ENCODE peak calls at places on chromosomes 12 and 14, in five cellular contexts. Y is osteocyte, O is fibroblast of pulmonary artery, N is A549, H is HL-60. D is an unnamed sample.

GRCh38 chr14:65791551-65791981 is 379.0 kb downstream of the FUT8 start:
- DNase-seq in Y (no peak), O (peak), N (peak), H (no peak), D (peak)

GRCh38 chr14:57403521-57403864 is 13.1 kb downstream of the NAA30 start:
- DNase-seq in Y (no peak), O (no peak), N (no peak), H (no peak), D (no peak)

GRCh38 chr12:110266980-110267620 is 13.9 kb upstream of the ATP2A2 start:
- DNase-seq in Y (peak), O (peak), N (peak), H (peak), D (no peak)

GRCh38 chr12:121535150-121536057 is 45.4 kb downstream of the KDM2B start:
- DNase-seq in Y (no peak), O (no peak), N (no peak), H (no peak), D (no peak)

GRCh38 chr12:65561798-65562382 is 262.4 kb upstream of the HMGA2 start:
- DNase-seq in Y (no peak), O (peak), N (no peak), H (no peak), D (no peak)

GRCh38 chr14:71004481-71004880 is 97.2 kb downstream of the PCNX1 start:
- DNase-seq in Y (no peak), O (no peak), N (no peak), H (no peak), D (no peak)

GRCh38 chr12:12684375-12685106 is 11.4 kb downstream of the GPR19 start:
- DNase-seq in Y (no peak), O (peak), N (peak), H (peak), D (no peak)

GRCh38 chr14:55054098-55054497 is 2.7 kb downstream of the MAPK1IP1L start:
- DNase-seq in Y (no peak), O (no peak), N (no peak), H (no peak), D (no peak)

GRCh38 chr12:47904647-47905312 is at the start of gene VDR:
- DNase-seq in Y (no peak), O (peak), N (peak), H (peak), D (peak)

GRCh38 chr14:31090872-31091764 is 64.9 kb upstream of the STRN3 start:
- DNase-seq in Y (no peak), O (peak), N (peak), H (peak), D (no peak)

GRCh38 chr12:51721281-51721940 is 127.1 kb downstream of the FIGNL2 start:
- DNase-seq in Y (no peak), O (peak), N (no peak), H (peak), D (no peak)

GRCh38 chr12:56590237-56590830 is 39.8 kb downstream of the BAZ2A start:
- DNase-seq in Y (no peak), O (peak), N (peak), H (peak), D (peak)
- TF ChIP-seq CTCF in Y (peak), O (peak), N (peak), H (peak), D (peak)

DNA sequence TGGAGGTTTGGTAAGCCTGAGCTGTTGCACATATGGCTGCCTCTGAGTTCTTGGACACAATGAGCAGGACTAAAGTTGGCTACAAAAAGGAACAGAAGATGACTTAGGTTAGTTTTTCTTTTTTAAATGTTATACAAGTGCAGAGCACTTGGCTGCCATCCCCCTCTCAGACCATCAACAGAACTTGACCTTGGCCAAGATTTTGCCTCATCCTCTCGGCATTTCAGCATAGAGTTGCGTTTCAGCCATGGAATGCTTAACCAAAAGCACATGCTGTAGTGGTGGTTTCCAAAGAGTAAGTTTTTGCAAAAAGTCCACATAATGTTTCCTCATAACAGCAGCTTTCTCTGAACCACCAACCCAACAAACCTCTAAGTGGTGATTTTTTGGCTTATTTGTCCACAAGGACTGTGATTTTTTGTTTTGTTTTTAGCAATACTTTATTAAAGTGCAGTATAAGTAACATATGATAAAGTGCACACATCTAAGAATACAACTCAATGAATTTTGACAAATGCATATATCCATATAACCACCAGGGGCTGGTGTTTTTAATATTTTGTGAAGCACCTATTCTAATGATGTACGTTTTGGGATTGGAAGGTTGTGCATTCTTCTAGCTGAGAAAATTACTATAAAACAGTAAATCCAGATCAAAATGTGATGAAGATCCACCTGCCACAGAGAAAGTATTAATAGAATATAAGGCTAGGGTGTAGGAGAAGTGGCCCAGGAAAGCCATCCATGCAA is 12.1 kb upstream of the GALNT16 start:
- DNase-seq in Y (no peak), O (peak), N (no peak), H (no peak), D (no peak)
- TF ChIP-seq CTCF in Y (peak), O (peak), N (no peak), H (no peak), D (no peak)

DNA sequence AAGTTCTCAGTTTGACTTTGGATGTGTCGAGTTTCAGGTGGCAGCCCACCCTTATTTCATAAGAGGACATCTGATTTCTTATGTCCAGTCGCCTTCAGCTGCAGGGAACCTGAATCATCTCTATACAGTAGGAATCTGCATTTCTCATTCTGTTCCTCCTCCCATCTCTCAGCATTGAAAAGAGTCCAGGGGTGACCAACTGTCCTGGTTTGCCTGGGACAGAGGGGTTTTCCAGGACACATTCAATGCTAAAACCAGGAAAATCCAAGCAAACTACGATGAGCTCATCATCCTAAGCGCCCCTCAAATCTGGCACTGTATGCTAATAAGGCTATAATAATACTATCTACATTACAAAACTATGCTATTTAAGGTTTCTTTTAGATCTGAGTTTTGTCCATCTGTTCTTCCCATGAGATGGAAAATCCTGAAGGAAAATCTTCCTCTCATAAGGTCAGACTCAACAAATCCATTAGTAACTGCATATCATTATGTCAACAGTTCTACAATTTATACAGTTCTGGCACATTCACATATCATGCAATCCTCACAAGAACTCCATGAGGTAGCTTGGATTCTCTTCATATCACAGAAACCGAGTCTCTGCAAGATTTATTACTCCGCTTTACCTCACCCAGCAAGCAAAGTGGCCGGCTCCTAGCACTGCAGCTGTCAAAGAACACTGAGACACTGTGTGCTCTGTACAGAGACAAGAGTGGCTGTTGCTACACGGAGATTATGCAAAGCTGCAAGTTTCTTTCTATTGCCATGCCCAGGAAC is 15.6 kb upstream of the CALM1 start:
- DNase-seq in Y (no peak), O (peak), N (no peak), H (no peak), D (no peak)
- TF ChIP-seq CTCF in Y (no peak), O (no peak), N (no peak), H (no peak), D (no peak)

GRCh38 chr12:43776498-43776897 is 17.7 kb downstream of the IRAK4 start:
- DNase-seq in Y (no peak), O (peak), N (peak), H (peak), D (peak)
- TF ChIP-seq CTCF in Y (peak), O (peak), N (peak), H (peak), D (peak)

GRCh38 chr12:70246580-70246979 is 3.3 kb downstream of the CNOT2 start:
- DNase-seq in Y (no peak), O (no peak), N (no peak), H (no peak), D (no peak)

GRCh38 chr12:70249903-70250302 is 6.7 kb downstream of the CNOT2 start:
- DNase-seq in Y (no peak), O (no peak), N (no peak), H (no peak), D (no peak)

GRCh38 chr12:70247653-70248199 is 4.5 kb downstream of the CNOT2 start:
- DNase-seq in Y (no peak), O (no peak), N (no peak), H (peak), D (no peak)

GRCh38 chr12:70251226-70251625 is 8.0 kb downstream of the CNOT2 start:
- DNase-seq in Y (no peak), O (no peak), N (no peak), H (no peak), D (no peak)

DNA sequence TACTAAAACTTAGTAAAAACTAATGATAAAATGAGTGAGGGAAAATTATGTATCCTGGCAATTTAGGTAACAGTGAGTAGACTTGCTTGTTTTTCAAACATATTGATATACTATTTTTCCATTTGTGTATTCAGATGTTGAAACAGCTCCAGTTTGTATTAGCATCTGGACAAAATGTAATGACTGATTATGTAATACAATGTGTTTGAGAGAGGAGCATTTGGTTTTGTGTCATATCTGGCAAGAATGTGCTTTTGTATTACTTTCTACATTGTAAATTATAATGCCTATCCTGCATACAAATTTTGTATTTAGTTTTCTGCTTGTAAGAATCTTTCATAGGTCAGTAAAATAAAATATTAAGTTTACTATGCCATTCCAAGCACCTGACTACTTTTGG is 5.7 kb downstream of the CNOT2 start:
- DNase-seq in Y (no peak), O (peak), N (no peak), H (no peak), D (no peak)
- TF ChIP-seq CTCF in Y (no peak), O (no peak), N (no peak), H (no peak), D (no peak)